ENCODE peak calls at places on chromosomes 5 and 9, in four cellular contexts. C is endothelial cell of umbilical vein, E is fibroblast of mammary gland, H is foreskin fibroblast. R is an unnamed sample.

GRCh38 chr9:87831159-87831558 is 51.5 kb upstream of the SPATA31E1 start:
- DNase-seq in C (no peak), E (peak), H (no peak), R (peak)

GRCh38 chr9:72894342-72894741 is 58.5 kb downstream of the ALDH1A1 start:
- DNase-seq in H (peak), E (peak), C (no peak), R (peak)

GRCh38 chr5:52909192-52909591 is 80.0 kb upstream of the ITGA2 start:
- DNase-seq in C (no peak), H (no peak), E (no peak), R (peak)

GRCh38 chr9:91896513-91897121 is 53.4 kb downstream of the ROR2 start:
- DNase-seq in C (no peak), E (peak), H (no peak), R (peak)

GRCh38 chr9:128928624-128929023 is 7.8 kb downstream of the PHYHD1 start:
- DNase-seq in H (no peak), C (no peak), E (no peak), R (peak)

GRCh38 chr5:133299021-133299420 is 247.2 kb downstream of the HSPA4 start:
- DNase-seq in E (no peak), H (no peak), C (no peak), R (no peak)

GRCh38 chr5:218457-219289 is 553 bp downstream of the SDHA start:
- DNase-seq in C (peak), E (no peak), H (no peak), R (peak)

GRCh38 chr9:129551393-129551973 is 69.4 kb downstream of the C9orf50 start:
- DNase-seq in C (no peak), H (no peak), E (no peak), R (no peak)

GRCh38 chr5:90968319-90968718 is 409.7 kb downstream of the ADGRV1 start:
- DNase-seq in H (peak), C (no peak), E (peak), R (peak)

GRCh38 chr5:169742773-169743296 is 105.8 kb downstream of the DOCK2 start:
- DNase-seq in C (no peak), H (peak), E (peak), R (peak)

GRCh38 chr5:177468329-177469058 is 4.9 kb downstream of the DBN1 start:
- DNase-seq in H (no peak), E (peak), C (no peak), R (peak)

GRCh38 chr9:16784002-16784401 is 86.5 kb downstream of the BNC2 start:
- DNase-seq in H (no peak), E (no peak), C (no peak), R (no peak)

GRCh38 chr5:12854386-12854785 is 950.1 kb upstream of the CTNND2 start:
- DNase-seq in E (no peak), H (no peak), C (no peak), R (no peak)

GRCh38 chr9:35756743-35757526 is 2.9 kb upstream of the MSMP start:
- DNase-seq in H (no peak), C (peak), E (no peak), R (no peak)

GRCh38 chr5:27821681-27822080 is 783.3 kb upstream of the CDH9 start:
- DNase-seq in E (no peak), H (no peak), C (no peak), R (peak)

GRCh38 chr9:124818431-124819281 is 34.6 kb upstream of the WDR38 start:
- DNase-seq in E (peak), C (no peak), H (peak), R (no peak)

GRCh38 chr9:12708562-12709298 is 15.5 kb downstream of the TYRP1 start:
- DNase-seq in H (peak), C (peak), E (peak), R (peak)

GRCh38 chr5:26761040-26761439 is 277.3 kb downstream of the CDH9 start:
- DNase-seq in E (no peak), H (no peak), C (no peak), R (no peak)

GRCh38 chr9:111752455-111752854 is 42.3 kb downstream of the SHOC1 start:
- DNase-seq in E (peak), C (no peak), H (peak), R (peak)

GRCh38 chr5:134245101-134245604 is 19.3 kb upstream of the PPP2CA start:
- DNase-seq in H (no peak), C (peak), E (peak), R (peak)

GRCh38 chr5:114822885-114823284 is 346.8 kb downstream of the TRIM36 start:
- DNase-seq in H (no peak), C (no peak), E (no peak), R (no peak)

GRCh38 chr5:948472-949274 is 56.0 kb downstream of the TRIP13 start:
- DNase-seq in C (no peak), H (no peak), E (no peak), R (no peak)

GRCh38 chr9:136978865-136979544 is 1.7 kb downstream of the PTGDS start:
- DNase-seq in E (no peak), H (no peak), C (no peak), R (no peak)

GRCh38 chr9:136980669-136981478 is 1.9 kb upstream of the LCNL1 start:
- DNase-seq in E (no peak), C (no peak), H (no peak), R (no peak)

GRCh38 chr9:136977223-136978072 is at the start of gene PTGDS:
- DNase-seq in H (no peak), E (peak), C (no peak), R (peak)

GRCh38 chr9:136979769-136980587 is 2.7 kb downstream of the PTGDS start:
- DNase-seq in C (no peak), H (no peak), E (no peak), R (no peak)

DNA sequence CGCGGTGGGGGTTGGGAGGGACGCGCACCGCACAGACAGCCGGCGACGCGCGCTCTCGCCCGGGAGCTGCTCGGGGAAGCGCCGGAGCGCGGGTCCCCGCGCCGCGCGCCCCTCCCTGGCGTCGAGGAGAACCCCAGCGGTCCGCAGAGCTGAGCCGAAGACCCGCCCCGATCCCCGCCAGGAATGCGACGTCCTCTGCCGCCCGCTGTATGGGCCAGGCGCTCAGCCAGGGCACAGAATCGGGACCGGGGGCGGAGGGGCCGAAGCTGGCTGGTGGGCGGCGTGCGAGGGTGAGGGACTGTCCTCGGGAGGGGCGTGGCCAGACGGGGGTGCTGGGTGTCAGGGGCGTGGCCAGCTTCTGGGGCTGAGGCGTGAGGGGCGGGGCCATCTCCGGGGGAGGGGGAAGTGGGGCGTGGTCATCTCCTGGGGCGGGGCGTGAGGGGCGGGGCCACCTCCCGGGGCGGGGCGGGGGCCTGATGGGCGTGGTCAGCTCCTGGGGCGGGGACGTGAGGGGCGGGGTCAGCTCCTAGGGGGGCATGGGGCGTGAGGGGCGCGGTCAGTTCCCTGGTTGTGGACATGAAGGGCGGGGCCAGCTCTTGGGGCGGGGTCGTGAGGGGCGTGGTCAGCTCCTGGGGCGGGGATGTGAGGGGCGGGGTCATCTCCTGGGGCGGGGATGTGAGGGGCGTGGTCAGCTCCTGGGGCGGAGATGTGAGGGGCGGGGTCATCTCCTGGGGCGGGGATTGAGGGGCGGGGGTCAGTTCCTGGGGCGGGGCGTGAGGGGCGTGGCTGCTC is 965 bp downstream of the PTGDS start:
- DNase-seq in C (peak), E (peak), H (peak), R (peak)
- H3K4me3 ChIP-seq in C (no peak), E (peak), H (peak), R (peak)

DNA sequence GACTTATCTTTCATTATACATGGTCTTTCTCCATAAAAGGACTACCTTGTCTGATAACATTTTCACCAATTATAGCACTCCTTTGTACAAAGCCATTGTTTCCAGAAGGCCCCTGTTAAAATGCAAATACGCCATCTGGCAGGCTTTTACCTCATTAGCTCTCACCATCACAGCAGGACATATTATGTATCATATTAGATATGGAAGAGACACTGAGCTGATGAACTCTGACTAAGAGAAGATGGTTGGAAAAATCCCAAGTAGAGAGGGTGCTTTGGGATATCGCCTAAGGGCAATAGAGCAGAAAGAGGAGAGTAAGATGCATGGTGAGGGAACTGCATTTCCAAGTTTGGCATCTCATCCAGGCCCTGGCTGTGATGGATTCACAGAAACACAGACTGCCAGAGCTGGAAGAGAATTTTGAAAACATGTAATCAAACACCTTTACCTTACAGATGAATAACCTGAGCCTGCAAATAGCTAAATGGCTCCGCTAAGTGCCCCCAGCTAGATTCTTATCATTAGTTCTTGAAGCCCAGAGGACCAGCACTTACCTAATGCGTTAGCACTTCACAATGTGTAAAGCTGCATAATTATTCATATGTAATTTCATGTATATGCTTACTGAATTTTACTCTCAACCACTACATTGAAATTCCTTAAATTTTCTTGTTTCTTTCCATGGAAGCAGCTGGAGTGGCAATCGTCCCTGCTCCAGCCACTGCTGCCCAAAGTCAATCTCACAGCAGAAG is 393.6 kb upstream of the IZUMO3 start:
- DNase-seq in C (no peak), H (no peak), E (no peak), R (no peak)
- H3K4me3 ChIP-seq in C (no peak), H (no peak), E (no peak), R (no peak)

GRCh38 chr9:98850851-98851729 is 43.6 kb downstream of the GALNT12 start:
- DNase-seq in E (no peak), H (no peak), C (no peak), R (no peak)
- H3K4me3 ChIP-seq in E (no peak), H (no peak), C (no peak), R (no peak)

GRCh38 chr5:96930058-96930457 is 5.8 kb upstream of the LNPEP start:
- DNase-seq in C (no peak), E (no peak), H (no peak), R (peak)

GRCh38 chr5:96931605-96932004 is 4.3 kb upstream of the LNPEP start:
- DNase-seq in C (no peak), H (no peak), E (no peak), R (no peak)

GRCh38 chr5:96928931-96929708 is 6.8 kb upstream of the LNPEP start:
- DNase-seq in C (no peak), H (no peak), E (no peak), R (no peak)

GRCh38 chr5:96932026-96932425 is 3.9 kb upstream of the LNPEP start:
- DNase-seq in H (no peak), C (no peak), E (no peak), R (no peak)

DNA sequence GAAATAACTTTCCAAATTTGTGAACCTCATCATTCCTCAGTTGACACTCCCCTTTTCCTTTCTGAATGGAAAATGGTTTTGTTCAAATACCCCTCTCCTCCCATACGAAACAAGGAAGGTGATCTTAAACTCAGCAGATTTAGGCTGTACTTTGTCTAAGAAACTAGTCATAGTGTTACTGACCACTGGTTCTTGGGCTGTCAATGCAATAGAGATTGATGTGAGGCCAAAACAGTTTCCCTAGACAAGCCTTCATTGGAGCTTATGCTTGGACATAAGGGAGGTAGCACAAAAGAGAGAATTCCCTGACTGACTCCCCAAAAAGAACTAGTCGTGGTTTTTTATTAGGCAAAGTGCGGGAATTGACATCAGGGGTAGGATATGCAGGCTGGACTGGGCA is 5.3 kb upstream of the LNPEP start:
- DNase-seq in H (no peak), C (no peak), E (no peak), R (no peak)
- H3K4me3 ChIP-seq in H (no peak), C (no peak), E (no peak), R (no peak)

GRCh38 chr5:16737173-16737572 is 120.4 kb upstream of the RETREG1 start:
- DNase-seq in E (no peak), H (no peak), C (no peak), R (no peak)
- H3K4me3 ChIP-seq in E (no peak), H (no peak), C (no peak), R (no peak)

GRCh38 chr5:95837492-95837891 is 15.0 kb upstream of the GLRX start:
- DNase-seq in H (no peak), E (no peak), C (no peak), R (no peak)

GRCh38 chr5:95838001-95838520 is 15.5 kb upstream of the GLRX start:
- DNase-seq in C (no peak), E (no peak), H (no peak), R (no peak)

GRCh38 chr5:95838552-95838951 is 16.0 kb upstream of the GLRX start:
- DNase-seq in C (no peak), E (no peak), H (no peak), R (no peak)

GRCh38 chr5:95836544-95836943 is 14.0 kb upstream of the GLRX start:
- DNase-seq in E (no peak), C (peak), H (no peak), R (no peak)

DNA sequence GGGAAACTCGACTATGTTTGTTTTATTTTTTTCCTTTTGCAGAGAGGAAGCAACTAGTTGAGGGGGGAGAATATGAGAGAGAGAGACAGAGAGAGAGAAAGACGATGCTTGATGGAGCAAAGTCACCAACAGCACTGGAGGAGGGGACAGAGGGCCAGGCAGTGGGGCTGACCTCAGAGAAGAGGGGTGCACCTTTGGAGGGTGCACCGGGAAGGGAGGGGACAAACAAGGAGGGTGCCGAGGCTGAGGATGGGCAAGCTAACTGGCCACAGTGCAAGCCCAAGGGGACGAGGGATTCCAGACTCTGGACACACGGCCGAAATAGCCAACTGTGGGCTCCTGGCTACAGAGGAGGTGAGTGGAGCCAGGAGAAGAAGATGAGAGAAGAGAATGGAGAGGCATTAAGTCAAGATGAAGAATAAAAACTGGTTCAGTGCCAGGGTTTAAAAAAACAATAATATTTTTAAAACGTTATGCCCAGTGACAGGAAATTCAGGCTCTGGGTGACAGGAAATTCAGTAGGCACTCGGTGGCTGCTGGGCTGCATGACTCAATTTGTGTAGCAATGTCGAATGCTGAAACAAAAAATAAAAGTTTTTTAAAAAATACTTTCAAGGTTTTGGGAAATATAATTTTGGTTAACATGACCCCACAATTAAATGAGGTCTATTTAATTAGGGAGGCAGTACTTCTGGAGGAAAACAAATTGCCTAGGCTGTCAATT is 13.3 kb upstream of the GLRX start:
- DNase-seq in E (no peak), C (peak), H (no peak), R (no peak)
- H3K4me3 ChIP-seq in E (no peak), C (peak), H (peak), R (peak)